ENCODE peak calls at places on chromosomes 16 and 17, in four cellular contexts. One of them, this sample, is unnamed. For H3K4me1, the result is how much of the 10 kb centered on the place peaks cover.

GRCh38 chr17:36128411-36128978 is 24.9 kb downstream of the CCL4 start:
- DNase-seq in A549: no peak
- DNase-seq in GM12878: no peak
- DNase-seq in SK-N-SH: no peak
- DNase-seq in this sample: no peak

GRCh38 chr17:42097691-42098661 is at the start of gene ZNF385C:
- DNase-seq in A549: no peak
- DNase-seq in SK-N-SH: peak
- DNase-seq in GM12878: no peak
- DNase-seq in this sample: no peak

GRCh38 chr16:24852281-24852721 is 6.5 kb downstream of the SLC5A11 start:
- DNase-seq in SK-N-SH: no peak
- DNase-seq in GM12878: no peak
- DNase-seq in A549: peak
- DNase-seq in this sample: no peak

GRCh38 chr16:47065766-47066688 is 77.7 kb downstream of the NETO2 start:
- DNase-seq in A549: no peak
- DNase-seq in GM12878: no peak
- DNase-seq in SK-N-SH: no peak
- DNase-seq in this sample: no peak

GRCh38 chr16:89616576-89617437 is 3.4 kb downstream of the DPEP1 start:
- DNase-seq in GM12878: no peak
- DNase-seq in A549: no peak
- DNase-seq in SK-N-SH: no peak
- DNase-seq in this sample: no peak

GRCh38 chr16:57017251-57017650 is 27.9 kb downstream of the NLRC5 start:
- DNase-seq in A549: peak
- DNase-seq in SK-N-SH: no peak
- DNase-seq in GM12878: no peak
- DNase-seq in this sample: no peak

GRCh38 chr16:86100205-86101134 is 201.5 kb downstream of the IRF8 start:
- DNase-seq in GM12878: no peak
- DNase-seq in SK-N-SH: no peak
- DNase-seq in A549: no peak
- DNase-seq in this sample: no peak

GRCh38 chr16:80875616-80876015 is 71.2 kb upstream of the CDYL2 start:
- DNase-seq in SK-N-SH: no peak
- DNase-seq in A549: no peak
- DNase-seq in GM12878: no peak
- DNase-seq in this sample: no peak

GRCh38 chr16:87389245-87389644 is 2.9 kb upstream of the MAP1LC3B start:
- DNase-seq in A549: no peak
- DNase-seq in GM12878: no peak
- DNase-seq in SK-N-SH: no peak
- DNase-seq in this sample: no peak

GRCh38 chr16:4193920-4194319 is 48.0 kb downstream of the SRL start:
- DNase-seq in GM12878: no peak
- DNase-seq in A549: no peak
- DNase-seq in SK-N-SH: no peak
- DNase-seq in this sample: no peak
- TF ChIP-seq RAD21 in GM12878: no peak
- TF ChIP-seq RAD21 in A549: no peak
- TF ChIP-seq RAD21 in SK-N-SH: no peak
- TF ChIP-seq RAD21 in this sample: no peak

GRCh38 chr17:66447159-66447558 is 144.7 kb downstream of the PRKCA start:
- DNase-seq in SK-N-SH: no peak
- DNase-seq in GM12878: no peak
- DNase-seq in A549: no peak
- DNase-seq in this sample: no peak
- H3K4me1 ChIP-seq in SK-N-SH: under half
- H3K4me1 ChIP-seq in GM12878: under half
- H3K4me1 ChIP-seq in A549: under half
- H3K4me1 ChIP-seq in this sample: under half

DNA sequence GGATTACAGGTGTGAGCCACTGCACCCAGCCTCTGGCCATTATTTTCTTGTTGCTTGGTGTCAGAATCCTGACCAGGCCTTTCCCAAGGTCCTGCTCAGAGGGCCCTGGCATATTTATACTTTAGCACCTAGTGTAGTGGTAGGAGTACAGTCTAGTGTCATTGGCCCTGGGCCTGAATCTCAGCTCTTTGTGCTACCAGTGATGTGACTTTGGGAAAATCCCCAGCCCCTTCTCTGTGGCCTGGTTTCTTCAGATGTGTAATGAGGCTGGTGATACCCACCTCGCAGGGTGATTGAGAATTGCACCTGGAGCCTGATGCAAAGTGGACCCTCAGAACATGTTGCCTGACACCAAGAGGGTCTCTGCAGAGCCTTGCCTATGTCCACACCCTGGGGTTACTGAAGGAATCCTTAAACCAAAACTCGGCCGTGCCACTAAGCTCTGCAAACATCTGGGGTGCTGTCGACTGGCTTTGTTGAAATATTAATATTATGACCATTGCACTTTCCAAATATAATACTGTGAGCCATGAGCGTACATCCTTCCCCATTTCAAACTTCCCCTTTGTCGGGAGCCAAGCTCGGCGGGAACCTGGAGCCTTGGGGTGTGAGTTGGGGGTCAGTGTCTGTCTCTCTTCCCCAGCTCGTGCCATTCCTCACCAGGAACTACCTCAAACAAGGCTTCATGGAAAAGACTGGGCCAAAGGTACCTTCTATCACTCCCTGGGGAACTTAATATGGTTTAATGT is 18.0 kb upstream of the RNF135 start:
- DNase-seq in SK-N-SH: no peak
- DNase-seq in GM12878: no peak
- DNase-seq in A549: no peak
- DNase-seq in this sample: no peak
- TF ChIP-seq RAD21 in SK-N-SH: no peak
- TF ChIP-seq RAD21 in GM12878: no peak
- TF ChIP-seq RAD21 in A549: no peak
- TF ChIP-seq RAD21 in this sample: no peak

GRCh38 chr17:79899584-79899983 is 60.3 kb upstream of the CBX4 start:
- DNase-seq in SK-N-SH: no peak
- DNase-seq in A549: no peak
- DNase-seq in GM12878: no peak
- DNase-seq in this sample: no peak
- H3K4me1 ChIP-seq in SK-N-SH: under half
- H3K4me1 ChIP-seq in A549: under half
- H3K4me1 ChIP-seq in GM12878: under half
- H3K4me1 ChIP-seq in this sample: under half

DNA sequence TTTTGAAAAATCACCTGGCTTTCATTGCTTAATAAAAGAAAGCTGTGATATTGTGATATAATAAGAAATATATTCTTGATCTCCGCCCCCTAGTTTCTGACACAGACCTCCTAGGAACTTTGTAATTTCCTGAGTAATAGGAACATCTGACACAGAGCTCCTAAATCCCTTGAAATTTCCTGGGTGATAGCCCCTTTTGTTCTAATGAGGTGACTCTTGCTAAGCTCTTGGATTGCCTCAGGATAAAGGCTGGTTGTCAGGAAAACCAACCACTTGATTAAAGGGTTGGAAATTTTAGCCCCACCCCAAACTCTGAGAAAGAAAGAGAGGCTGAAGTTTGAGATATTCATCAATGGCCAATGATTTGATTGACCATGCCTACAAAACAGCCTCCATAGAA is 326.4 kb upstream of the KIF2B start:
- DNase-seq in A549: no peak
- DNase-seq in SK-N-SH: no peak
- DNase-seq in GM12878: no peak
- DNase-seq in this sample: no peak
- TF ChIP-seq RAD21 in A549: no peak
- TF ChIP-seq RAD21 in SK-N-SH: no peak
- TF ChIP-seq RAD21 in GM12878: no peak
- TF ChIP-seq RAD21 in this sample: no peak

DNA sequence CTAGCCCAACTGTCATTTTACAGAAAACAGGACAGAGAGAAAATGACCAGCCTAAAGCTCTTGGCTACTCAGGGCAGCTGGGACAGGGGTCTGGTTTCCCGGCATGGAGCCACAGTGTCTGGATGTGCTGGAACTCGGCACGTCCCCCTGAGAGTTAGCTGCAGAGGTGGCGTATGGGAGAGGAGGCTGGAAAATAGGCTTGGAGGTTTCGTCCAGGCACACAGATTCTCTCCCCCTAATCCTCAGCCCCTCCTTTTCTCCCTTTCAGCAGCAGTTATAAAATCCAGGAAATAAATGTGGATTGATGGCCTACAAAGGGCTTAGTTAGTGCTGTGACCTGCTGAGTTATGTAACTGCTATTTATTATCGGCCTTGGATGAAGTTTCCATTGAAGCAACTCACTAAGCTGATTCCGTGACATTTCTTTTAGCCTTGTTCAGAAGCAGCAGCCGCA is 89.5 kb upstream of the TOB1 start:
- DNase-seq in A549: no peak
- DNase-seq in SK-N-SH: peak
- DNase-seq in GM12878: no peak
- DNase-seq in this sample: no peak
- H3K4me1 ChIP-seq in A549: under half
- H3K4me1 ChIP-seq in SK-N-SH: under half
- H3K4me1 ChIP-seq in GM12878: under half
- H3K4me1 ChIP-seq in this sample: under half

DNA sequence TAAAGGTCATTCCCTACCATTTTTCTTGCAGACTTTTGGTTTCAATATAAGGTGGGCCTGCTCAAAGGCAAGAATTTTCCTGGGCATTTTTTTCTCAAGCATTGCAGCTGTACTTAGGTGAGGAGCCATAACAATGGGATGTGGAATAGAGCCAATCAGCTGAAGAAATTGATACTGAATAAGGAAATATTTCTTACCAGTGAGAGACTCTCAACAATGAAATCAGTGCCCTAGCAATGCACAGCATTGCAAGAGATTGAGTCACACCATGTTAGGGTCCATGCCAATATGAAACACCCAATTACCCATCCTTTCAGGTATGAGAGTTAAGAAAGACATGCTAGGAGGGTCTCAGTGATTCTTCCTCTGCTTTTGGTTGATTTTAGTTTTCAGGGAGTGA is 237.6 kb downstream of the SOX9 start:
- DNase-seq in SK-N-SH: no peak
- DNase-seq in A549: peak
- DNase-seq in GM12878: no peak
- DNase-seq in this sample: no peak
- TF ChIP-seq RAD21 in SK-N-SH: no peak
- TF ChIP-seq RAD21 in A549: no peak
- TF ChIP-seq RAD21 in GM12878: no peak
- TF ChIP-seq RAD21 in this sample: no peak

GRCh38 chr16:19135201-19135838 is 21.6 kb downstream of the ITPRIPL2 start:
- DNase-seq in A549: no peak
- DNase-seq in SK-N-SH: no peak
- DNase-seq in GM12878: no peak
- DNase-seq in this sample: no peak
- H3K4me1 ChIP-seq in A549: half or more
- H3K4me1 ChIP-seq in SK-N-SH: under half
- H3K4me1 ChIP-seq in GM12878: under half
- H3K4me1 ChIP-seq in this sample: half or more

This sample was measured in HCT116.